ENCODE peak calls at places on chromosomes 1 and 21, in eight cellular contexts. V is HTR-8/SVneo; J is HL-60; I is stimulated activated CD4-positive, alpha-beta T cell treated with anti-CD3 and anti-CD28 coated beads, Interleukin-1b, Interleukin-23, amount 100 ng/mL, for 1 hour; W is dermis blood vessel endothelial cell; N is NAMALWA; Z is stimulated activated CD8-positive, alpha-beta memory T cell treated with anti-CD3 and anti-CD28 coated beads, Interleukin-15, amount 100 ng/mL, for 24 hours; U is Caki2. L is an unnamed sample.
A peak's percentile ranks its signal among the peaks of the same experiment; 100 is the strongest.

GRCh38 chr21:33232640-33233039 is 2.9 kb downstream of the IFNAR2 start:
- DNase-seq in W (peak; percentile 28), I (no peak), J (no peak), V (no peak), U (no peak), Z (no peak), N (no peak), L (no peak)

GRCh38 chr1:82829527-82829926 is 1028.8 kb downstream of the ADGRL2 start:
- DNase-seq in J (no peak), V (no peak), W (no peak), Z (no peak), U (no peak), N (no peak), I (no peak), L (no peak)

GRCh38 chr1:228085287-228085926 is 2.9 kb downstream of the ARF1 start:
- DNase-seq in W (peak; percentile 73), V (no peak), U (no peak), J (no peak), N (no peak), Z (no peak), I (no peak), L (no peak)

GRCh38 chr1:156427858-156428257 is 58.8 kb downstream of the RHBG start:
- DNase-seq in J (no peak), W (no peak), Z (no peak), V (no peak), N (no peak), I (no peak), U (no peak), L (no peak)

GRCh38 chr1:191913234-191913948 is 244.9 kb upstream of the RGS18 start:
- DNase-seq in V (no peak), J (no peak), I (no peak), Z (no peak), N (no peak), W (no peak), U (no peak), L (no peak)

GRCh38 chr1:194795917-194796593 is 1609.6 kb upstream of the B3GALT2 start:
- DNase-seq in U (no peak), J (no peak), Z (no peak), V (no peak), W (no peak), N (no peak), I (no peak), L (no peak)

GRCh38 chr1:145985502-145986439 is 10.6 kb downstream of the TXNIP start:
- DNase-seq in U (peak; percentile 65), Z (no peak), W (peak; percentile 40), J (no peak), N (no peak), V (no peak), I (no peak), L (peak; percentile 52)

GRCh38 chr1:187471555-187471954 is 642.8 kb downstream of the PLA2G4A start:
- DNase-seq in W (no peak), I (no peak), Z (no peak), N (no peak), J (no peak), V (peak; percentile 45), U (no peak), L (no peak)

GRCh38 chr21:36155603-36156338 is 853 bp upstream of the DOP1B start:
- DNase-seq in V (no peak), W (peak; percentile 4), Z (no peak), I (no peak), U (no peak), J (no peak), N (no peak), L (peak; percentile 80)

GRCh38 chr1:229129306-229130027 is 141.4 kb upstream of the RAB4A start:
- DNase-seq in W (no peak), I (no peak), J (no peak), N (no peak), V (no peak), U (no peak), Z (no peak), L (no peak)

GRCh38 chr1:47894718-47895393 is 102.3 kb downstream of the TRABD2B start:
- DNase-seq in Z (no peak), J (peak; percentile 21), I (no peak), N (no peak), U (no peak), V (no peak), W (peak; percentile 34), L (peak; percentile 50)